ENCODE peak calls at places on chromosomes 3 and 15, in eight cellular contexts. E is foreskin fibroblast; U is CD4-positive, CD25-positive, alpha-beta regulatory T cell; J is NB4; N is brain microvascular endothelial cell; R is adrenal gland; Y is neural progenitor cell; M is choroid plexus epithelial cell. Q is an unnamed sample.

GRCh38 chr3:124907957-124908356 is 20.8 kb upstream of the ITGB5 start:
- DNase-seq in M (no peak), J (no peak), Y (peak), E (no peak), N (no peak), R (no peak), U (no peak), Q (no peak)

GRCh38 chr3:41323455-41323854 is 124.2 kb downstream of the CTNNB1 start:
- DNase-seq in E (no peak), R (no peak), U (no peak), N (no peak), Y (no peak), J (no peak), M (peak), Q (no peak)

GRCh38 chr15:60631620-60632019 is 152.7 kb upstream of the ICE2 start:
- DNase-seq in R (no peak), E (no peak), M (no peak), Y (no peak), J (no peak), N (no peak), U (no peak), Q (no peak)

GRCh38 chr3:167066977-167067843 is 312.9 kb downstream of the ZBBX start:
- DNase-seq in R (no peak), M (no peak), J (no peak), N (no peak), E (no peak), Y (no peak), U (no peak), Q (no peak)

GRCh38 chr15:94196536-94196935 is 34.8 kb upstream of the MCTP2 start:
- DNase-seq in J (no peak), R (no peak), N (no peak), Y (no peak), M (peak), E (no peak), U (no peak), Q (no peak)

GRCh38 chr15:61380270-61380669 is 151.2 kb upstream of the RORA start:
- DNase-seq in U (no peak), R (no peak), M (no peak), E (no peak), J (no peak), Y (no peak), N (no peak), Q (no peak)

GRCh38 chr15:28125673-28126651 is 26.8 kb upstream of the OCA2 start:
- DNase-seq in Y (peak), U (peak), E (peak), R (peak), M (peak), J (peak), N (peak), Q (peak)

GRCh38 chr3:129310111-129310601 is 31.5 kb downstream of the HMCES start:
- DNase-seq in N (no peak), U (no peak), E (no peak), Y (no peak), R (no peak), J (no peak), M (no peak), Q (no peak)

GRCh38 chr3:128443771-128444170 is 22.9 kb downstream of the DNAJB8 start:
- DNase-seq in M (no peak), J (no peak), N (no peak), U (no peak), Y (no peak), R (no peak), E (no peak), Q (no peak)

GRCh38 chr3:55427739-55428138 is 59.4 kb downstream of the WNT5A start:
- DNase-seq in U (no peak), J (no peak), Y (no peak), M (no peak), N (no peak), R (no peak), E (no peak), Q (no peak)

GRCh38 chr3:126419886-126420786 is 25.4 kb downstream of the CFAP100 start:
- DNase-seq in Y (no peak), R (no peak), N (no peak), E (no peak), U (no peak), M (no peak), J (no peak), Q (no peak)

GRCh38 chr3:43754316-43754715 is 63.6 kb downstream of the ABHD5 start:
- DNase-seq in R (no peak), U (no peak), E (peak), N (peak), Y (no peak), J (no peak), M (peak), Q (no peak)

GRCh38 chr3:172202797-172203196 is 163.4 kb downstream of the FNDC3B start:
- DNase-seq in J (no peak), E (peak), M (no peak), U (no peak), R (no peak), Y (no peak), N (no peak), Q (no peak)

GRCh38 chr15:40591310-40591845 is 2.7 kb upstream of the KNL1 start:
- DNase-seq in Y (peak), M (no peak), U (no peak), R (no peak), N (no peak), J (no peak), E (no peak), Q (no peak)

GRCh38 chr15:78811124-78811824 is at the start of gene ADAMTS7:
- DNase-seq in R (peak), Y (peak), U (peak), M (peak), E (peak), N (peak), J (peak), Q (peak)

GRCh38 chr3:151460240-151460639 is 621 bp downstream of the IGSF10 start:
- DNase-seq in U (no peak), J (no peak), N (no peak), R (no peak), M (peak), E (peak), Y (no peak), Q (no peak)

GRCh38 chr15:92001307-92001706 is 147.8 kb downstream of the SLCO3A1 start:
- DNase-seq in R (no peak), Y (no peak), U (no peak), M (no peak), J (no peak), E (no peak), N (no peak), Q (no peak)

GRCh38 chr15:33126559-33127290 is 67.8 kb downstream of the FMN1 start:
- DNase-seq in Y (peak), M (peak), E (peak), U (peak), N (peak), R (peak), J (peak), Q (peak)

GRCh38 chr3:188187055-188187454 is 33.1 kb downstream of the LPP start:
- DNase-seq in N (no peak), U (peak), E (no peak), M (peak), Y (no peak), J (peak), R (no peak), Q (no peak)

GRCh38 chr15:33871911-33872760 is 96.2 kb upstream of the CHRM5 start:
- DNase-seq in R (no peak), E (peak), Y (peak), J (no peak), N (no peak), M (no peak), U (no peak), Q (no peak)

GRCh38 chr3:27423463-27423862 is 54.3 kb upstream of the NEK10 start:
- DNase-seq in U (no peak), R (no peak), N (peak), Y (no peak), M (peak), J (no peak), E (peak), Q (no peak)

GRCh38 chr3:143389388-143389787 is 269.8 kb downstream of the CHST2 start:
- DNase-seq in N (no peak), Y (no peak), U (no peak), E (no peak), M (no peak), J (no peak), R (no peak), Q (no peak)

GRCh38 chr15:63381301-63382192 is at the start of gene CA12:
- DNase-seq in M (peak), N (peak), E (peak), R (peak), J (peak), Y (peak), U (peak), Q (peak)

GRCh38 chr3:78994174-78995027 is 773.4 kb downstream of the ROBO1 start:
- DNase-seq in N (peak), E (peak), U (no peak), R (no peak), J (no peak), M (peak), Y (peak), Q (no peak)

GRCh38 chr3:39548282-39548681 is 80.8 kb downstream of the MOBP start:
- DNase-seq in N (no peak), M (peak), U (no peak), E (peak), Y (no peak), R (no peak), J (no peak), Q (no peak)

GRCh38 chr3:99601493-99601892 is 36.9 kb upstream of the COL8A1 start:
- DNase-seq in M (no peak), Y (no peak), E (no peak), J (no peak), U (no peak), R (peak), N (no peak), Q (no peak)

GRCh38 chr3:81778678-81779182 is 17.3 kb upstream of the GBE1 start:
- DNase-seq in J (no peak), E (peak), R (peak), M (peak), U (no peak), Y (no peak), N (no peak), Q (no peak)

GRCh38 chr3:184360070-184360833 is 1.2 kb downstream of the CLCN2 start:
- DNase-seq in Y (peak), M (no peak), J (no peak), E (no peak), R (no peak), N (no peak), U (no peak), Q (no peak)

GRCh38 chr3:16982439-16982838 is 97.7 kb downstream of the PLCL2 start:
- DNase-seq in E (no peak), Y (no peak), R (no peak), M (no peak), J (no peak), U (no peak), N (no peak), Q (no peak)

GRCh38 chr3:37991109-37991508 is 523 bp downstream of the VILL start:
- DNase-seq in U (no peak), M (no peak), R (no peak), J (no peak), N (no peak), E (no peak), Y (no peak), Q (no peak)
- H3K4me3 ChIP-seq in U (no peak), M (no peak), R (no peak), J (no peak), N (no peak), E (no peak), Y (no peak), Q (no peak)

DNA sequence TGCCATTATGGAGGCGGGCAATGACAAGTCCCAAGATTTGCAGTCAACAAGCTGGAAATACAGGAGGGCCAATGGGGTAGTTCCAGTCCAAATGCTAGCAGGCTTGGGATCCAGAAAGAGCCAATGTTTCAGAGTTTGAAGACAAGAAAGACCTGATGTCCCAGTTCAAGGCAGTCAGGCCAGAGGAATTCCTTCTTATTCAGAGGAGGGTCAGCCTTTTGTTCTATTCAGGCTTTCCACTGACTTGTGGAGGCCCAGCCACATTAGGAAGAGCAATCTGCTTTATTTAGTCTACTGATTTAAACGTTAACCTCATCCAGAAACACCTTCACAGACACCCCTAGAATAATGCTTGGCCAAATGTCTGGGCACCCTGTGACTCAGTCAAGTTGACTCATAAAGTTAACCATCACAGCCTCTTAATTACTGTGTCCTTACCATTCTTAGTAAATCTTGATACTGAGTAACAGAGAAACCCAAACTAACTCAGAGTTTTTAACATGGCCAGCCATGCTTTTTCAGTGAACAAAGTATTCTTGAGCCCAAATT is 50.9 kb upstream of the NPHP3 start:
- DNase-seq in N (no peak), J (no peak), Y (peak), R (no peak), M (no peak), E (peak), U (peak), Q (no peak)
- H3K4me3 ChIP-seq in N (no peak), J (no peak), Y (no peak), R (no peak), M (no peak), E (no peak), U (no peak), Q (no peak)

GRCh38 chr15:83653639-83654378 is at the start of gene ADAMTSL3:
- DNase-seq in Y (peak), J (no peak), E (peak), M (peak), U (no peak), R (peak), N (no peak), Q (peak)
- H3K4me3 ChIP-seq in Y (peak), J (no peak), E (no peak), M (peak), U (no peak), R (no peak), N (no peak), Q (peak)

GRCh38 chr15:65374334-65374733 is 3.5 kb downstream of the IGDCC3 start:
- DNase-seq in Y (no peak), M (no peak), E (no peak), U (no peak), J (no peak), R (no peak), N (no peak), Q (no peak)
- H3K4me3 ChIP-seq in Y (no peak), M (no peak), E (no peak), U (no peak), J (no peak), R (no peak), N (no peak), Q (no peak)

GRCh38 chr3:161252143-161252542 is 31.0 kb downstream of the NMD3 start:
- DNase-seq in R (no peak), J (no peak), M (no peak), E (no peak), N (no peak), Y (no peak), U (no peak), Q (no peak)

GRCh38 chr3:161254861-161255260 is 33.8 kb downstream of the NMD3 start:
- DNase-seq in J (no peak), R (no peak), M (no peak), U (no peak), Y (no peak), N (no peak), E (no peak), Q (no peak)

GRCh38 chr3:161250116-161250515 is 29.0 kb downstream of the NMD3 start:
- DNase-seq in E (no peak), Y (no peak), J (no peak), R (no peak), N (no peak), U (no peak), M (no peak), Q (no peak)

GRCh38 chr3:161251716-161252115 is 30.6 kb downstream of the NMD3 start:
- DNase-seq in Y (no peak), E (no peak), U (no peak), N (no peak), R (no peak), J (no peak), M (no peak), Q (no peak)

DNA sequence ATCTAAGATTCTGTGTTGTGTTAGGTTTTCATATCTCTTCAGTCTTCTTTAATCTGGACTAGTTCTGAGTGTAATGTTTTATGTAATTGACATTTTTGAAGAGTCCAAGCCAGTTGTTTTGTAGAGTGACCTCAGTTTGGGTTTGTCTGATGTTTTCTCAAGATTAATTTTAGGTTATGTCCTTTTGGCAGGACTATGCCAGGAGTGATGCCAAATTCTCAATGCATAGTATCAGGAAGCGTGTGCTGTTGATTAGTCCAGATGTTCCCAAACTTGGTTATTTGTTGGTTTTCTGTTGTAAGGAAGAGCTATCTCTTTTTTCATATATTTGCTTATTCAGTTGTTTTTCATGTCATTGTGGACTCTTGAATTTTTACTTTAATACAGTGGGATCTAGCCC is 32.6 kb downstream of the NMD3 start:
- DNase-seq in M (no peak), E (peak), Y (no peak), U (no peak), J (no peak), R (no peak), N (no peak), Q (no peak)
- H3K4me3 ChIP-seq in M (no peak), E (no peak), Y (no peak), U (no peak), J (no peak), R (no peak), N (no peak), Q (no peak)

GRCh38 chr15:26066896-26067295 is 203.8 kb upstream of the ATP10A start:
- DNase-seq in U (no peak), R (no peak), Y (no peak), N (no peak), M (no peak), E (no peak), J (no peak), Q (no peak)
- H3K4me3 ChIP-seq in U (no peak), R (no peak), Y (no peak), N (no peak), M (no peak), E (no peak), J (no peak), Q (no peak)

DNA sequence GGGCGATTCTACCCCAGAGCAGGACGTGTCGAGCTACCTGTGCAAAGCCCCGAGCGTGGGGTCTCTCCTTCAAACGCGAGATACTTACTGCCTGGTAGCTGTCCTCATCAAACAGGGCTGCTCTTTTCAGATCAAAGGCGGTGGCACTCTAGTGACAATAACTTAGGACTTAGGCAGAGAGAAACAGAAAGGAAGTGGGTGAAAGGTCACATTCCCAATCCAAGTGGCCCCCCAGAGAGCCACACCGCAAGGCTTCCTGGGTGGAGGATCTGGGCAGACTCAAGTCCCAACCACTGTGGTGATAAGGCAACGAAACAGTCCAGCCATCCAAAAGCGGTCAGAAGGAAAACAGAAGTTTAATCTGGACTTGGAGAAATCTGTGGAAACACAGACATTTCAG is 227.2 kb downstream of the ADAMTS17 start:
- DNase-seq in E (no peak), M (peak), U (no peak), Y (peak), J (no peak), R (no peak), N (peak), Q (peak)
- H3K4me3 ChIP-seq in E (no peak), M (peak), U (no peak), Y (no peak), J (no peak), R (no peak), N (peak), Q (peak)

DNA sequence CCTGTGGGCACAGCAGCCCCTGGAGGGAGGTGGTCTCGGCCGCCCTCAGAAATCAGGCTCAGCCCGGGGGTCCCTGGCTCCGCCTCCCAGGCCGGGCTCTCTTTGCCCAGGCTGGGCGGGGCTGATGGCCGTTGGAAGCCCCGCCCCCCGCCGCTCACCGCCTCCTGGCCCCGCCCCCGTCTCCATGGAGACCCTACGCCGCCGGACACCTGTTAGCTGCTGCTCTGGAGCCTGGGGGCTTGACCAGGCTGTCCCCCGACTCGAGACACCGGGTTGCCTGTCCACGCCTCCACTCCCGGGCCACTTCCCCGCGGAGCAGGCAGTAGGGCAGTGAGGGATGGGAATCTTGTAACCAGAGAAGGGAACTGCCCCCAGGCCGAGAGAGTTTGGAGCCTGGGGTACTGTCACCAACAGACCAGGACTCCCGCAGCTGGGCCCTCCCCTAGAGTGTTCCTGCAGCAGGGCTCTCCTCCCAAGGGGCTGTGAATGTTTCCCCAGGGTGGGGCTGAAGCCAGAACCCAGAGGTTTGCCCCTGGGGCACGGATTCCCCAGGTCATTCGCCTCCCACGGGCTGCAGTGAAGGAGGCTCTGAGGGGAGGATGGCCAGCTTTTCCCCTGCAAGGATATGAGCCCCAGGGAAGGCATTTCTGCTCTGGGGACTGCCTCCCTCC is 27.8 kb upstream of the RPL32 start:
- DNase-seq in R (peak), Y (peak), N (no peak), J (no peak), M (peak), E (peak), U (no peak), Q (peak)
- H3K4me3 ChIP-seq in R (no peak), Y (peak), N (peak), J (no peak), M (peak), E (no peak), U (no peak), Q (peak)

GRCh38 chr15:90955911-90956310 is 1.2 kb downstream of the RCCD1 start:
- DNase-seq in U (peak), N (no peak), E (no peak), M (no peak), R (no peak), Y (no peak), J (no peak), Q (no peak)

GRCh38 chr15:90954712-90955671 is at the start of gene RCCD1:
- DNase-seq in M (peak), E (peak), J (peak), N (peak), U (peak), Y (peak), R (peak), Q (peak)

GRCh38 chr15:90956551-90957104 is 1.9 kb downstream of the RCCD1 start:
- DNase-seq in U (peak), M (peak), N (peak), Y (peak), R (peak), E (peak), J (no peak), Q (peak)

GRCh38 chr15:90952901-90953677 is 1.6 kb upstream of the RCCD1 start:
- DNase-seq in Y (no peak), R (no peak), E (no peak), N (no peak), U (no peak), M (no peak), J (no peak), Q (no peak)

GRCh38 chr15:90953947-90954711 is 555 bp upstream of the RCCD1 start:
- DNase-seq in Y (peak), M (no peak), U (no peak), R (no peak), E (peak), N (no peak), J (no peak), Q (no peak)
- H3K4me3 ChIP-seq in Y (peak), M (peak), U (peak), R (no peak), E (no peak), N (no peak), J (no peak), Q (peak)

Q was measured in heart right ventricle.